ENCODE peak calls at places on chromosomes 1 and 21, in six cellular contexts. R is PC-3, D is heart left ventricle, V is neural progenitor cell, B is tibial artery, K is sigmoid colon. E is an unnamed sample.

GRCh38 chr1:87044840-87045239 is 130.4 kb downstream of the HS2ST1 start:
- DNase-seq in R (no peak), D (no peak), V (no peak), B (no peak), K (no peak), E (no peak)

GRCh38 chr1:214439352-214440119 is 111.9 kb downstream of the PTPN14 start:
- DNase-seq in R (peak; percentile 81), D (peak; percentile 41), V (no peak), B (no peak), K (no peak), E (peak; percentile 68)

GRCh38 chr1:147669475-147670318 is 627 bp downstream of the ACP6 start:
- DNase-seq in R (peak; percentile 83), D (peak; percentile 45), V (peak; percentile 64), B (peak; percentile 23), K (peak; percentile 73), E (no peak)

GRCh38 chr21:27528697-27529096 is 561.8 kb upstream of the ADAMTS5 start:
- DNase-seq in R (no peak), D (no peak), V (no peak), B (no peak), K (no peak), E (no peak)

GRCh38 chr1:231064418-231064817 is 24.4 kb upstream of the FAM89A start:
- DNase-seq in R (no peak), D (no peak), V (no peak), B (no peak), K (no peak), E (no peak)

GRCh38 chr21:43794857-43795256 is 5.5 kb downstream of the RRP1 start:
- DNase-seq in R (no peak), D (no peak), V (no peak), B (no peak), K (no peak), E (no peak)

GRCh38 chr1:186050360-186050759 is 316.2 kb downstream of the HMCN1 start:
- DNase-seq in R (peak; percentile 79), D (no peak), V (no peak), B (no peak), K (no peak), E (no peak)

GRCh38 chr1:205318231-205318991 is 3.1 kb downstream of the NUAK2 start:
- DNase-seq in R (peak; percentile 40), D (no peak), V (peak; percentile 59), B (no peak), K (no peak), E (no peak)

GRCh38 chr1:47559944-47560695 is 122.3 kb downstream of the FOXD2 start:
- DNase-seq in R (no peak), D (no peak), V (no peak), B (no peak), K (no peak), E (no peak)

GRCh38 chr1:231420959-231421615 is 1.0 kb downstream of the EGLN1 start:
- DNase-seq in R (peak; percentile 45), D (peak; percentile 60), V (peak; percentile 66), B (peak; percentile 33), K (peak; percentile 76), E (peak; percentile 74)

GRCh38 chr1:27399251-27399885 is 6.9 kb downstream of the GPR3 start:
- DNase-seq in R (no peak), D (no peak), V (peak; percentile 22), B (no peak), K (no peak), E (no peak)

GRCh38 chr1:21633141-21633755 is 35.9 kb downstream of the RAP1GAP start:
- DNase-seq in R (no peak), D (no peak), V (no peak), B (no peak), K (no peak), E (no peak)

GRCh38 chr1:85330206-85330605 is 53.8 kb upstream of the BCL10 start:
- DNase-seq in R (peak; percentile 74), D (no peak), V (no peak), B (no peak), K (no peak), E (no peak)

GRCh38 chr1:201739054-201739453 is 89.9 kb upstream of the IPO9 start:
- DNase-seq in R (no peak), D (no peak), V (no peak), B (no peak), K (no peak), E (no peak)

GRCh38 chr1:13901041-13901440 is 201.1 kb downstream of the PRDM2 start:
- DNase-seq in R (peak; percentile 27), D (no peak), V (no peak), B (no peak), K (no peak), E (no peak)

GRCh38 chr1:76162254-76162653 is 87.7 kb downstream of the ST6GALNAC3 start:
- DNase-seq in R (no peak), D (no peak), V (no peak), B (no peak), K (no peak), E (no peak)

GRCh38 chr1:110068646-110069301 is 1.7 kb downstream of the ALX3 start:
- DNase-seq in R (no peak), D (no peak), V (peak; percentile 75), B (no peak), K (no peak), E (no peak)

GRCh38 chr21:26126168-26126553 is 44.4 kb downstream of the APP start:
- DNase-seq in R (no peak), D (no peak), V (no peak), B (no peak), K (no peak), E (no peak)

GRCh38 chr1:5200006-5200405 is 545.6 kb downstream of the AJAP1 start:
- DNase-seq in R (no peak), D (no peak), V (no peak), B (no peak), K (no peak), E (no peak)

GRCh38 chr1:155859881-155860841 is 794 bp downstream of the SYT11 start:
- DNase-seq in R (no peak), D (peak; percentile 94), V (peak; percentile 53), B (peak; percentile 77), K (peak; percentile 91), E (peak; percentile 94)

GRCh38 chr1:207243756-207244408 is 77.6 kb upstream of the CD55 start:
- DNase-seq in R (no peak), D (no peak), V (no peak), B (no peak), K (no peak), E (no peak)

GRCh38 chr1:19347538-19348177 is 35.5 kb downstream of the SLC66A1 start:
- DNase-seq in R (no peak), D (no peak), V (no peak), B (no peak), K (no peak), E (no peak)

GRCh38 chr1:59429651-59430050 is 132.8 kb downstream of the FGGY start:
- DNase-seq in R (no peak), D (no peak), V (no peak), B (no peak), K (no peak), E (no peak)

GRCh38 chr1:205939690-205940330 is 3.4 kb downstream of the SLC26A9 start:
- DNase-seq in R (peak; percentile 35), D (peak; percentile 45), V (peak; percentile 74), B (no peak), K (no peak), E (no peak)

GRCh38 chr1:28028873-28029654 is 59.3 kb downstream of the EYA3 start:
- DNase-seq in R (no peak), D (no peak), V (no peak), B (no peak), K (no peak), E (no peak)

GRCh38 chr21:31531967-31532366 is 127.5 kb upstream of the SOD1 start:
- DNase-seq in R (no peak), D (no peak), V (no peak), B (no peak), K (no peak), E (no peak)

GRCh38 chr1:93219443-93219842 is 38.9 kb downstream of the CCDC18 start:
- DNase-seq in R (no peak), D (no peak), V (no peak), B (no peak), K (no peak), E (no peak)

GRCh38 chr1:154454391-154455120 is 47.5 kb upstream of the TDRD10 start:
- DNase-seq in R (no peak), D (no peak), V (no peak), B (no peak), K (no peak), E (no peak)

GRCh38 chr1:29709711-29710169 is 473.4 kb downstream of the PTPRU start:
- DNase-seq in R (no peak), D (no peak), V (no peak), B (no peak), K (no peak), E (no peak)

GRCh38 chr1:226643701-226644540 is 95.2 kb downstream of the ITPKB start:
- DNase-seq in R (no peak), D (peak; percentile 21), V (no peak), B (no peak), K (peak; percentile 64), E (peak; percentile 55)

GRCh38 chr1:99978218-99978617 is 8.4 kb downstream of the SLC35A3 start:
- DNase-seq in R (no peak), D (no peak), V (no peak), B (no peak), K (no peak), E (no peak)

DNA sequence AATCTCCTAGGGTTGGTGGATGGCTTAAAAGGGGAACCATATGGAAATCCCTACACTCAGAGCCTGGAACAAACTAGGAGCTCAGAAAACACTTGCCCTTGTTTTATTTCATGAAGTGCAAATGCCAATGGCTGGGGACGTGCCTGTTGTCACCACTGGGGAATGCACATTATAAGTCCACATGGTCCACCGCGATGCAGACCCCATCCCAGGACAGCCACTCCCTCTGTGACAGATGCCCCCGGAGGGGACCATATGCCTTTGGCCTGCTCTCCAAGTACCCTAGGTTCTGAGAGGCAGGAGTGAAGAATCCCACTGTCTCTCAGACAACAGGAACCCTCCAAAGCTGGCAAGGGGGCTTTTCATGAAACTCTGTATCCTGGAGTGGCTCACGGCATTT is 42.3 kb downstream of the LRP8 start:
- DNase-seq in R (no peak), D (no peak), V (no peak), B (no peak), K (no peak), E (no peak)
- H3K36me3 ChIP-seq in R (peaks cover 29% of the 10 kb centered on the region), D (peaks cover 4% of the 10 kb centered on the region), V (no peaks in the 10 kb centered on the region), B (no peaks in the 10 kb centered on the region), K (no peaks in the 10 kb centered on the region), E (peaks cover 2% of the 10 kb centered on the region)

GRCh38 chr21:42063206-42063577 is 7.9 kb upstream of the UMODL1 start:
- DNase-seq in R (no peak), D (no peak), V (no peak), B (no peak), K (no peak), E (no peak)
- H3K4me3 ChIP-seq in R (no peak overlapping the region), D (no peak overlapping the region), V (no peak overlapping the region), B (no peak overlapping the region), K (no peak overlapping the region), E (no peak overlapping the region)

GRCh38 chr1:39573736-39574624 is 2.6 kb downstream of the PABPC4 start:
- DNase-seq in R (peak; percentile 39), D (peak; percentile 46), V (no peak), B (no peak), K (no peak), E (no peak)
- H3K36me3 ChIP-seq in R (peaks cover 48% of the 10 kb centered on the region), D (peaks cover 62% of the 10 kb centered on the region), V (peaks cover 14% of the 10 kb centered on the region), B (peaks cover 36% of the 10 kb centered on the region), K (peaks cover 32% of the 10 kb centered on the region), E (peaks cover 36% of the 10 kb centered on the region)

DNA sequence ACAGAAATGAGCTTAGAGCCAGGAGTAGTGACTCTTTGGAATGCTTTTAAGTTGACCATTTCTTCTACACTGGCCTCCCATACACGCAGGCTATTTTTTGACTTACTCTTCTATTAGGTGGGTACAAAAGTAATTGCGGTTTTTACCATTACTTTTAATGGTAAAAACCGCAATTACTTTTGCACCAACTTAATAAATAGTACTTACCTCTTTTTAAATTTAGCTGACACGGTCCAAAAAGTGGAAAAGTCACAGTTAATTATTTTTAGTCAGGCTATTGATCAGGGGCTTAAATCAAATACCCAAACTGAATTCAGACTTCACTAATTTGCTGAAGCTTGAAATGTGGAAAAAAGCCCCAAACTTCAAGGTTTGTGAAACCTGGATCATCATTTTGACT is 138.7 kb downstream of the GRIK1 start:
- DNase-seq in R (no peak), D (no peak), V (no peak), B (no peak), K (no peak), E (no peak)
- H3K4me3 ChIP-seq in R (no peak overlapping the region), D (no peak overlapping the region), V (no peak overlapping the region), B (no peak overlapping the region), K (no peak overlapping the region), E (no peak overlapping the region)